ENCODE peak calls at places on chromosome 13, in eight cellular contexts. C, G, U, Q, E, P, W and N are unnamed samples.

GRCh38 chr13:106373304-106373988 is 162.0 kb downstream of the EFNB2 start:
- DNase-seq in C (no peak), G (peak), U (no peak), Q (no peak), E (no peak), P (no peak), W (no peak), N (peak)

GRCh38 chr13:100035936-100036335 is 53.0 kb upstream of the PCCA start:
- DNase-seq in C (no peak), G (no peak), U (no peak), Q (no peak), E (no peak), P (no peak), W (no peak), N (no peak)

GRCh38 chr13:60158321-60158801 is 5.4 kb downstream of the DIAPH3 start:
- DNase-seq in C (no peak), G (no peak), U (no peak), Q (no peak), E (no peak), P (no peak), W (no peak), N (no peak)

GRCh38 chr13:112714366-112714765 is 24.5 kb downstream of the ATP11A start:
- DNase-seq in C (no peak), G (no peak), U (no peak), Q (peak), E (no peak), P (no peak), W (no peak), N (no peak)

GRCh38 chr13:113026391-113026910 is 57.4 kb downstream of the MCF2L start:
- DNase-seq in C (no peak), G (no peak), U (no peak), Q (no peak), E (no peak), P (no peak), W (no peak), N (no peak)

GRCh38 chr13:29159871-29160270 is 339.7 kb downstream of the MTUS2 start:
- DNase-seq in C (no peak), G (no peak), U (no peak), Q (no peak), E (no peak), P (no peak), W (no peak), N (no peak)

GRCh38 chr13:45102136-45102802 is 18.0 kb upstream of the GTF2F2 start:
- DNase-seq in C (no peak), G (no peak), U (no peak), Q (no peak), E (no peak), P (no peak), W (no peak), N (no peak)

GRCh38 chr13:49116873-49117272 is 103.3 kb upstream of the MLNR start:
- DNase-seq in C (no peak), G (no peak), U (no peak), Q (no peak), E (no peak), P (no peak), W (no peak), N (no peak)

GRCh38 chr13:96967248-96967745 is 27.0 kb downstream of the OXGR1 start:
- DNase-seq in C (no peak), G (no peak), U (no peak), Q (no peak), E (no peak), P (no peak), W (no peak), N (peak)

GRCh38 chr13:111046590-111047141 is 68.4 kb upstream of the ARHGEF7 start:
- DNase-seq in C (no peak), G (peak), U (no peak), Q (no peak), E (peak), P (no peak), W (no peak), N (peak)

GRCh38 chr13:112489199-112489598 is 98.8 kb downstream of the TUBGCP3 start:
- DNase-seq in C (no peak), G (no peak), U (no peak), Q (no peak), E (no peak), P (no peak), W (no peak), N (no peak)

GRCh38 chr13:50320297-50320862 is 305.1 kb downstream of the KCNRG start:
- DNase-seq in C (no peak), G (peak), U (no peak), Q (no peak), E (no peak), P (peak), W (no peak), N (peak)

GRCh38 chr13:29756506-29756905 is 93.9 kb downstream of the UBL3 start:
- DNase-seq in C (no peak), G (peak), U (no peak), Q (no peak), E (no peak), P (no peak), W (no peak), N (peak)

GRCh38 chr13:97659602-97660001 is 225.6 kb downstream of the RAP2A start:
- DNase-seq in C (no peak), G (peak), U (no peak), Q (no peak), E (no peak), P (no peak), W (no peak), N (peak)

GRCh38 chr13:98888222-98888889 is 89.5 kb downstream of the DOCK9 start:
- DNase-seq in C (no peak), G (no peak), U (no peak), Q (no peak), E (no peak), P (no peak), W (no peak), N (no peak)

GRCh38 chr13:29923554-29924481 is 73.4 kb upstream of the UBL3 start:
- DNase-seq in C (peak), G (peak), U (peak), Q (peak), E (peak), P (peak), W (peak), N (peak)

GRCh38 chr13:26024558-26024957 is 27.3 kb downstream of the SHISA2 start:
- DNase-seq in C (no peak), G (no peak), U (no peak), Q (no peak), E (no peak), P (no peak), W (no peak), N (peak)

GRCh38 chr13:111661052-111661451 is 340.6 kb downstream of the TEX29 start:
- DNase-seq in C (no peak), G (no peak), U (no peak), Q (no peak), E (no peak), P (no peak), W (no peak), N (no peak)

GRCh38 chr13:97448503-97449251 is 14.7 kb downstream of the RAP2A start:
- DNase-seq in C (no peak), G (no peak), U (no peak), Q (no peak), E (no peak), P (no peak), W (no peak), N (no peak)

GRCh38 chr13:27621116-27621365 is 651 bp upstream of the POLR1D start:
- DNase-seq in C (no peak), G (peak), U (no peak), Q (no peak), E (no peak), P (no peak), W (no peak), N (no peak)

GRCh38 chr13:73062368-73062767 is 3.6 kb downstream of the KLF5 start:
- DNase-seq in C (no peak), G (no peak), U (no peak), Q (no peak), E (no peak), P (no peak), W (no peak), N (no peak)

GRCh38 chr13:113663934-113664333 is 3.1 kb upstream of the GRK1 start:
- DNase-seq in C (no peak), G (no peak), U (peak), Q (no peak), E (no peak), P (no peak), W (peak), N (no peak)

GRCh38 chr13:51997641-51998330 is 13.5 kb downstream of the ATP7B start:
- DNase-seq in C (no peak), G (no peak), U (no peak), Q (no peak), E (no peak), P (no peak), W (no peak), N (peak)

GRCh38 chr13:114115191-114115671 is 17.2 kb downstream of the RASA3 start:
- DNase-seq in C (no peak), G (peak), U (peak), Q (peak), E (peak), P (no peak), W (peak), N (peak)

GRCh38 chr13:53242015-53242414 is 213.4 kb downstream of the OLFM4 start:
- DNase-seq in C (no peak), G (no peak), U (no peak), Q (no peak), E (no peak), P (no peak), W (no peak), N (no peak)

GRCh38 chr13:30998548-30999140 is 66.2 kb downstream of the TEX26 start:
- DNase-seq in C (no peak), G (peak), U (no peak), Q (no peak), E (no peak), P (no peak), W (no peak), N (peak)

GRCh38 chr13:112767506-112768471 is 78.0 kb downstream of the ATP11A start:
- DNase-seq in C (no peak), G (no peak), U (peak), Q (no peak), E (peak), P (no peak), W (peak), N (no peak)

GRCh38 chr13:97583884-97584497 is 150.0 kb downstream of the RAP2A start:
- DNase-seq in C (no peak), G (no peak), U (no peak), Q (no peak), E (no peak), P (no peak), W (no peak), N (no peak)

GRCh38 chr13:112881656-112882554 is 87.1 kb upstream of the MCF2L start:
- DNase-seq in C (no peak), G (no peak), U (no peak), Q (no peak), E (no peak), P (no peak), W (no peak), N (no peak)

DNA sequence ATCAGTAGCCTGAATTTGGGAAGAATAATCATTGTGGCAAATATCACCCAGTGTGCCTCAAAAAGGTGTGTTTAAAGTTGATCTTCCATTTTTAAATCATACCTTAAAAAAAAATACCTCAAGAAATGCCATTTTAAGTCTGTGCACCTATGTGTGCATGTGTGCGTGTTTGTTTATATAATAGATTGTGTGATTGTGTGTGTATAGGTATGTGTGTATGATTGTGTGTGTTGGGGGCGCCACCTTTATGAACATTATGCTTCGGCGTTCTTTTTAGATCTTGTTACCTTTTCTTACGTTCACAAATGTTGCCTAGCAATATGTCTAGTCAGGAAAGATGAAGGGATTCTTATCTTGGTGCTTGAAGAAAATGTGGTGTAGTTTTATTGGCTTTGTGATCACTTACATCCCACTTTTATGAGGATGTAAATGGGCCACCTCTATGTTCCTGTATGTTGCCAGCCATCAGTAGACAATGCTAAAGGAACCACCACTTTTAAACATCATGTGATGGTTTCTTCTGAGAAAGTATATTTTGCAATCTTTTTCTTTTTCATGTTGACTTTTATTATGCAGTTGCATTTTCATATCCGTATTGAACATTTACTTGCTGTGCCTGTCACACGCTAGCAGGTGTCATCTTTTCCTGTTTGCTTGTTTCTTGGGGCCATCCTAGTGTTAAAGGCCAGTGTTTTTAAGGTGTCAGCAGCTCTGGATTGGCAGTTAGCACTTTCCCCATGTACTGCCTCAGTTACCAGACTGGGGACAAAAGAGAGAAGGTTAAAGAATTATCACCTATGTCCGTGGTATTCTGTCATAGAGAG is 2.2 kb upstream of the IRS2 start:
- DNase-seq in C (no peak), G (no peak), U (no peak), Q (no peak), E (no peak), P (no peak), W (no peak), N (no peak)
- H3K4me3 ChIP-seq in C (no peak), G (no peak), U (no peak), Q (no peak), E (no peak), P (no peak), W (no peak), N (no peak)

GRCh38 chr13:40404967-40405716 is 261.3 kb downstream of the FOXO1 start:
- DNase-seq in C (no peak), G (no peak), U (no peak), Q (no peak), E (no peak), P (no peak), W (no peak), N (no peak)
- TF ChIP-seq CTCF in C (no peak), G (no peak), U (no peak), Q (no peak), E (no peak), P (no peak), W (no peak), N (no peak)

DNA sequence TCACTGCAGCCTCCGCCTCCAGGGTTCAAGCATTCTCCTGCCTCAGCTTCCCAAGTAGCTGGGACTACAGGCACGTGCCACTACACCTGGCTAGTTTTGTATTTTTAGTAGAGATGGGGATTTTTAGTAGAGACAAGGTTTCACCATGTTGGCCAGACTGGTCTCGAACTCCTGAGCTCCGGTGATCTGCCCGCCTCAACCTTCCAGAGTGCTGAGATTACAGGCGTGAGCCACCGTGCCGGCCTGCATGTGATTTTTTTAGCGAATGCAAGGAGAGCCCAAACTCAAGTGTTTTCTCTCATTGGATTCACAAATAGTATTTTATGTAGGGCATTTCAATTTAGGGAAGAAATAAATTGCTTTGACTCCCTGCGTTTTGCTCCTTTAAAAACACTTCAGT is 4.4 kb downstream of the ZMYM2 start:
- DNase-seq in C (no peak), G (no peak), U (no peak), Q (no peak), E (no peak), P (no peak), W (no peak), N (no peak)
- H3K4me3 ChIP-seq in C (no peak), G (no peak), U (no peak), Q (no peak), E (no peak), P (no peak), W (no peak), N (no peak)

GRCh38 chr13:33053397-33054066 is 37.3 kb downstream of the KL start:
- DNase-seq in C (no peak), G (no peak), U (no peak), Q (no peak), E (no peak), P (no peak), W (no peak), N (peak)

GRCh38 chr13:33058816-33059215 is 42.6 kb downstream of the KL start:
- DNase-seq in C (no peak), G (no peak), U (no peak), Q (no peak), E (no peak), P (no peak), W (no peak), N (no peak)

GRCh38 chr13:33052446-33052845 is 36.2 kb downstream of the KL start:
- DNase-seq in C (no peak), G (peak), U (no peak), Q (no peak), E (no peak), P (no peak), W (no peak), N (peak)

GRCh38 chr13:33060815-33061214 is 44.6 kb downstream of the KL start:
- DNase-seq in C (no peak), G (no peak), U (no peak), Q (no peak), E (no peak), P (no peak), W (no peak), N (no peak)

DNA sequence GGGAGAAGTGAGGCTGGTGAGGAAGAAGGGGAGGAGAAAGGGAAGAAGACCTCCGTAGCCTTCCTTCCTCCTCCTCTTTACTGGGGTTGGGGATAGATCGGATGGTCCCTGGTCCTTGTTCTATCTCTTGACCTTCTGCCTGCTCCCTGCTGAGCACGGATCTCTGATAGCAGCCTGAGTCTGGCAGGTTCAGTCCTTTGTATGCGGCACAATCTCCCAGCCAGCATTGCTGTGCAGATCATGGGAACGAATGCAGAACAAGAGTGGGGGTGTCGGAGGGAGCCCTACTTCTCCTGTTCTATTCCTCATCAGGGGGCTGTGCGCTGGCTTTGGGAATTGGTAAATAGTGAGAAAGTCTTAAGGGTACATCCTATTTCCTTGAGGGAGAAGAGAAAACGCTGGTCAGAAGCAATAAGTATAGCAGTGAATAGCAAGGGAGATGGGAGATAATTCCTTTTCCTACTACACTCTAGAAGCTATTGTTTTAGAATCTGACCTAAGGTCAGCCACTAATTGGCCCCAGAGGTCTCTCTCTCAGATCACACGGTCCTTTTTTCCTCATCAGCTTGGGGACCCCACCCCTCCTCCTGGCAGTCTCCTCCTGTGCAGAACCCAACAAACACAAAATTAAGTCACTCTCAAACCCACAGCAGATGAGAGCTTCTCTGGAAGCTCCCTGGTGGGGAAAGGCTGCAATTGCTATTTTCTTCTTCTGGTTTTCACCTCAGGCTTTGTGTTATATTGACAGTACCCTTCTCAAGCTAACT is 41.0 kb downstream of the KL start:
- DNase-seq in C (no peak), G (peak), U (no peak), Q (no peak), E (no peak), P (no peak), W (no peak), N (peak)
- TF ChIP-seq CTCF in C (peak), G (peak), U (no peak), Q (no peak), E (peak), P (peak), W (no peak), N (peak)

GRCh38 chr13:40981361-40981760 is 37.8 kb downstream of the ELF1 start:
- DNase-seq in C (no peak), G (no peak), U (no peak), Q (no peak), E (no peak), P (no peak), W (no peak), N (peak)
- H3K4me3 ChIP-seq in C (no peak), G (no peak), U (peak), Q (no peak), E (peak), P (no peak), W (peak), N (no peak)

GRCh38 chr13:20706661-20707060 is 3.2 kb downstream of the IL17D start:
- DNase-seq in C (no peak), G (no peak), U (no peak), Q (no peak), E (no peak), P (no peak), W (no peak), N (no peak)

GRCh38 chr13:20702530-20702929 is 969 bp upstream of the IL17D start:
- DNase-seq in C (no peak), G (peak), U (no peak), Q (no peak), E (no peak), P (no peak), W (no peak), N (no peak)

GRCh38 chr13:20702945-20703784 is at the start of gene IL17D:
- DNase-seq in C (no peak), G (peak), U (peak), Q (peak), E (peak), P (no peak), W (no peak), N (no peak)

GRCh38 chr13:20704459-20705069 is 1.1 kb downstream of the IL17D start:
- DNase-seq in C (no peak), G (no peak), U (no peak), Q (peak), E (no peak), P (no peak), W (no peak), N (no peak)

GRCh38 chr13:20703785-20704458 is 423 bp downstream of the IL17D start:
- DNase-seq in C (no peak), G (peak), U (peak), Q (peak), E (peak), P (no peak), W (peak), N (peak)
- TF ChIP-seq CTCF in C (peak), G (peak), U (peak), Q (peak), E (peak), P (peak), W (peak), N (peak)

DNA sequence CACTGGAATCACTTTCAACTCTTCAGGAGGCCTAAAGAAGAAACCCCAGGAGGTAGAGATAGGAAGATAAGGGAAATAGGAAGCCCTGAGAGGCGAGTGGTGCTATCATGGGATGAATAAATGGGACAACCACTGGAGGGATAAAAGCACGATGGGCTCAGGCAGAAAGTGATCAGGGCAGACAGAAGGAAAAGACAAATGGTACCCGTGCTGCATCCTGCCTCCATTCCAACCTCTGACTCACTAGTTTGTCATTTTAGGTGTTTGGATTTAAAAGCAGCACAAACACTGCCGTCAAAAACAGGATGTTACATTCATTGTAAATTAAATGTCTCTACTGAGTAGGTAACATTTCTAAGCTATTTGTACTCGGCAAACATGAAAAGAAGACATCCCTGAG is 314.3 kb upstream of the HTR2A start:
- DNase-seq in C (no peak), G (peak), U (no peak), Q (no peak), E (no peak), P (no peak), W (no peak), N (peak)
- H3K4me3 ChIP-seq in C (no peak), G (no peak), U (no peak), Q (no peak), E (no peak), P (no peak), W (no peak), N (no peak)